ENCODE peak calls at places on chromosomes 6 and 20, in nine cellular contexts. V, S, B, H, R, J, A, G and O are unnamed samples.

GRCh38 chr6:35441205-35441604 is 10.9 kb upstream of the FANCE start:
- DNase-seq in G (no peak), B (no peak), A (no peak), R (no peak), S (no peak), V (no peak), J (no peak), H (no peak), O (no peak)

GRCh38 chr6:141470810-141471209 is 661.9 kb upstream of the GJE1 start:
- DNase-seq in V (no peak), B (no peak), S (no peak), A (no peak), H (no peak), J (no peak), R (no peak), G (no peak), O (no peak)

GRCh38 chr20:57429579-57430202 is 38.5 kb downstream of the RBM38 start:
- DNase-seq in G (no peak), A (no peak), V (no peak), B (peak; percentile 39), H (peak; percentile 80), J (peak; percentile 54), S (peak; percentile 47), R (no peak), O (no peak)

GRCh38 chr20:11852801-11853200 is 64.9 kb upstream of the BTBD3 start:
- DNase-seq in H (peak; percentile 62), R (no peak), G (peak; percentile 28), V (no peak), B (peak; percentile 44), S (no peak), J (no peak), A (no peak), O (no peak)

GRCh38 chr20:16573011-16573965 is at the start of gene KIF16B:
- DNase-seq in G (peak; percentile 89), A (peak; percentile 76), J (peak; percentile 84), V (peak; percentile 90), R (peak; percentile 95), S (peak; percentile 90), H (peak; percentile 91), B (peak; percentile 92), O (peak; percentile 68)

GRCh38 chr6:40387127-40387870 is 199.9 kb downstream of the LRFN2 start:
- DNase-seq in J (peak; percentile 1), A (no peak), G (no peak), S (no peak), H (no peak), R (no peak), B (no peak), V (no peak), O (no peak)

GRCh38 chr6:51720327-51720726 is 367.1 kb downstream of the PKHD1 start:
- DNase-seq in V (no peak), B (no peak), S (no peak), H (no peak), R (no peak), G (no peak), A (no peak), J (no peak), O (no peak)

GRCh38 chr20:38181207-38181693 is 16.2 kb upstream of the TGM2 start:
- DNase-seq in V (no peak), B (no peak), S (peak; percentile 90), A (no peak), R (peak; percentile 62), G (no peak), H (no peak), J (peak; percentile 63), O (no peak)

GRCh38 chr20:37649017-37649416 is 44.8 kb upstream of the CTNNBL1 start:
- DNase-seq in H (no peak), S (peak; percentile 30), J (no peak), V (no peak), R (no peak), G (no peak), A (no peak), B (no peak), O (no peak)

GRCh38 chr6:17948725-17949124 is 38.7 kb downstream of the KIF13A start:
- DNase-seq in B (no peak), R (no peak), H (no peak), A (no peak), G (no peak), J (no peak), S (no peak), V (no peak), O (no peak)

GRCh38 chr6:33709605-33710295 is 1.8 kb downstream of the UQCC2 start:
- DNase-seq in G (no peak), A (no peak), J (no peak), S (no peak), R (no peak), B (no peak), H (no peak), V (no peak), O (no peak)

GRCh38 chr6:138971601-138972000 is 16.5 kb downstream of the REPS1 start:
- DNase-seq in G (no peak), B (peak; percentile 44), J (no peak), V (peak; percentile 70), S (no peak), A (no peak), R (no peak), H (no peak), O (no peak)

GRCh38 chr6:85240787-85241186 is 209.1 kb upstream of the NT5E start:
- DNase-seq in S (no peak), A (no peak), H (no peak), V (no peak), G (peak; percentile 4), J (no peak), R (no peak), B (no peak), O (no peak)

GRCh38 chr6:100134297-100134696 is 140.3 kb upstream of the MCHR2 start:
- DNase-seq in A (no peak), G (no peak), S (no peak), B (no peak), H (no peak), R (no peak), V (no peak), J (no peak), O (no peak)

GRCh38 chr6:125827788-125828313 is 37.1 kb downstream of the NCOA7 start:
- DNase-seq in S (no peak), A (no peak), R (no peak), H (no peak), B (no peak), V (no peak), G (no peak), J (no peak), O (no peak)

GRCh38 chr6:20946037-20946436 is 411.8 kb downstream of the CDKAL1 start:
- DNase-seq in A (no peak), V (no peak), G (peak; percentile 73), R (no peak), H (peak; percentile 85), J (peak; percentile 34), B (peak; percentile 81), S (no peak), O (no peak)

GRCh38 chr6:30349411-30350177 is 4.6 kb downstream of the RPP21 start:
- DNase-seq in A (no peak), J (no peak), V (no peak), R (no peak), G (no peak), S (no peak), B (no peak), H (no peak), O (no peak)